ENCODE peak calls at places on chromosomes 2 and 18, in four cellular contexts. O is IMR-90, B is hepatocyte, M is GM23248. R is an unnamed sample. For H3K36me3, the result is how much of the 10 kb centered on the place peaks cover.

GRCh38 chr2:54609241-54609640 is 114.2 kb upstream of the EML6 start:
- DNase-seq in O (no peak), B (no peak), M (no peak), R (no peak)

GRCh38 chr2:176002684-176003225 is 688 bp upstream of the LNPK start:
- DNase-seq in O (peak), B (peak), M (peak), R (peak)

GRCh38 chr2:240399419-240400318 is 35.8 kb upstream of the GPC1 start:
- DNase-seq in O (no peak), B (no peak), M (no peak), R (no peak)

GRCh38 chr2:179017958-179018357 is 32.0 kb downstream of the CCDC141 start:
- DNase-seq in O (no peak), B (no peak), M (no peak), R (no peak)

GRCh38 chr2:39948016-39948719 is 169.1 kb upstream of the THUMPD2 start:
- DNase-seq in O (peak), B (no peak), M (peak), R (peak)

GRCh38 chr2:25587361-25587760 is 86.0 kb downstream of the DTNB start:
- DNase-seq in O (peak), B (no peak), M (peak), R (peak)

GRCh38 chr2:57190007-57190406 is 856.6 kb upstream of the VRK2 start:
- DNase-seq in O (no peak), B (no peak), M (no peak), R (no peak)

GRCh38 chr2:121295911-121296650 is 11.1 kb upstream of the TFCP2L1 start:
- DNase-seq in O (no peak), B (no peak), M (no peak), R (no peak)

GRCh38 chr2:181575650-181576025 is 81.3 kb downstream of the CERKL start:
- DNase-seq in O (no peak), B (no peak), M (no peak), R (no peak)

GRCh38 chr2:61775956-61776570 is 77.8 kb downstream of the FAM161A start:
- DNase-seq in O (no peak), B (no peak), M (no peak), R (no peak)

GRCh38 chr2:7910752-7911151 is 771.1 kb upstream of the ID2 start:
- DNase-seq in O (no peak), B (no peak), M (no peak), R (no peak)

GRCh38 chr2:30752811-30753210 is 54.4 kb downstream of the CAPN13 start:
- DNase-seq in O (no peak), B (no peak), M (no peak), R (no peak)

GRCh38 chr2:95041824-95042442 is 16.4 kb downstream of the MAL start:
- DNase-seq in O (no peak), B (no peak), M (no peak), R (no peak)

GRCh38 chr18:33957705-33958104 is 267.0 kb downstream of the NOL4 start:
- DNase-seq in O (no peak), B (no peak), M (no peak), R (no peak)

GRCh38 chr18:57353137-57353939 is 981 bp downstream of the ST8SIA3 start:
- DNase-seq in O (no peak), B (peak), M (no peak), R (no peak)

GRCh38 chr2:127293386-127293757 is 572 bp downstream of the ERCC3 start:
- DNase-seq in O (no peak), B (peak), M (peak), R (peak)

GRCh38 chr18:10374615-10375295 is 79.7 kb upstream of the APCDD1 start:
- DNase-seq in O (no peak), B (peak), M (peak), R (no peak)

GRCh38 chr18:58262581-58262980 is 218.6 kb downstream of the NEDD4L start:
- DNase-seq in O (no peak), B (no peak), M (no peak), R (no peak)

GRCh38 chr18:33751613-33752221 is 173.7 kb downstream of the ASXL3 start:
- DNase-seq in O (peak), B (peak), M (peak), R (peak)

GRCh38 chr2:180707867-180708205 is 272.6 kb upstream of the UBE2E3 start:
- DNase-seq in O (peak), B (peak), M (peak), R (peak)

GRCh38 chr18:38312532-38312931 is 746.9 kb upstream of the CELF4 start:
- DNase-seq in O (no peak), B (no peak), M (no peak), R (no peak)

GRCh38 chr2:46847185-46847710 is 68.4 kb downstream of the MCFD2 start:
- DNase-seq in O (peak), B (peak), M (peak), R (peak)

GRCh38 chr2:68921646-68922045 is 31.0 kb downstream of the GKN2 start:
- DNase-seq in O (peak), B (no peak), M (no peak), R (peak)

GRCh38 chr18:32420084-32420483 is 50.6 kb downstream of the GAREM1 start:
- DNase-seq in O (no peak), B (no peak), M (no peak), R (no peak)

GRCh38 chr2:168920504-168921157 is 19.5 kb downstream of the G6PC2 start:
- DNase-seq in O (peak), B (peak), M (peak), R (peak)

GRCh38 chr2:218384975-218385374 is 2.9 kb downstream of the SLC11A1 start:
- DNase-seq in O (no peak), B (peak), M (no peak), R (no peak)

GRCh38 chr2:33373986-33374385 is 102.5 kb upstream of the RASGRP3 start:
- DNase-seq in O (peak), B (no peak), M (peak), R (peak)

GRCh38 chr2:210049831-210050230 is 47.4 kb downstream of the RPE start:
- DNase-seq in O (no peak), B (no peak), M (no peak), R (no peak)

GRCh38 chr2:66477125-66477842 is 42.4 kb downstream of the MEIS1 start:
- DNase-seq in O (peak), B (no peak), M (peak), R (no peak)

GRCh38 chr18:42339324-42339723 is 384.3 kb downstream of the PIK3C3 start:
- DNase-seq in O (no peak), B (peak), M (no peak), R (no peak)

GRCh38 chr2:49248506-49248905 is 94.2 kb upstream of the FSHR start:
- DNase-seq in O (peak), B (peak), M (peak), R (peak)

GRCh38 chr2:9311488-9311887 is 104.9 kb downstream of the ASAP2 start:
- DNase-seq in O (peak), B (no peak), M (peak), R (peak)

GRCh38 chr2:15119722-15120175 is 441.4 kb downstream of the NBAS start:
- DNase-seq in O (no peak), B (no peak), M (no peak), R (no peak)

GRCh38 chr18:70332694-70333093 is 43.8 kb downstream of the SOCS6 start:
- DNase-seq in O (peak), B (no peak), M (peak), R (peak)

GRCh38 chr18:32346667-32347066 is 124.0 kb downstream of the GAREM1 start:
- DNase-seq in O (peak), B (peak), M (peak), R (no peak)

GRCh38 chr18:59996370-59996966 is 96.7 kb downstream of the PMAIP1 start:
- DNase-seq in O (peak), B (peak), M (peak), R (peak)

GRCh38 chr2:167292430-167293171 is 404.3 kb downstream of the XIRP2 start:
- DNase-seq in O (peak), B (peak), M (peak), R (peak)

GRCh38 chr2:167297292-167297691 is 409.0 kb downstream of the XIRP2 start:
- DNase-seq in O (no peak), B (no peak), M (no peak), R (no peak)

GRCh38 chr2:167293172-167293781 is 405.0 kb downstream of the XIRP2 start:
- DNase-seq in O (peak), B (peak), M (peak), R (peak)

GRCh38 chr2:167294031-167294774 is 405.9 kb downstream of the XIRP2 start:
- DNase-seq in O (peak), B (peak), M (peak), R (no peak)

DNA sequence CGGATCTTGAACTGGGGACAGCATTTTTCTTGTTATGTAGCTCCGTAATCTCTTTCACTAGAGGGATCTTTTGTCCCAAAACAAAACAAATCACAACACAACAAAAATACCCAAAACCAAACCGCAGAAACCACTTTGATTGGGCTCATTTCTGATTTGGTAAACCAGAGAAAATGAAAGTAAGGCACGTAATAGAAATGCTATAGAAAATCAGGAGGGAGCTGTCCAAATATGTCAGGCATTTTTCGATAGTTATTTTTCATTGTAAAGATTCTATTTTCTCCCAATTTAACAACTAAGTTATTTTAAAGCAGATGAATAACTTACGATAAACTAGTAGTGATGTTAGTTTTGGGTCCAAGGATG is 406.5 kb downstream of the XIRP2 start:
- DNase-seq in O (peak), B (no peak), M (peak), R (peak)
- H3K4me2 ChIP-seq in O (peak), B (peak), M (peak), R (peak)

DNA sequence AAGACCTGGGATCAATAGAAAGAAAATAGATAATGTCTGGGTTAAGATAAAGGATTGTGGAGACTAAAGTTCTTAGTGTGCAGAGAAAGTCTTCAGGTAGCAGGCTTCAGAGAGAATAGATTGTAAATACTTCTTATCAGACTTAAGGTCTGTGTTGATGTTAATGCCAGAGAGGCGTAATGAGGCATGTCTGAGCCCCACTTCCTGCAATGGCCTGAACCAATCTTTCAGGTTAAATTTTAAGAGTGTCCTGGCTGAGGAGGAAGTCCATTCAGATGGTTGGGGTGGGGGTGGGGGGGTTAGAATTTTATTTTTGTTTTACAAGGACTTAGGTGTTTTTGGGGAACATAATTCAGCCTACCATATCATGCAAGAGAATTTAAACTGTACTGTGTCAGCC is 129.5 kb downstream of the EVA1A start:
- DNase-seq in O (no peak), B (no peak), M (no peak), R (no peak)
- H2AFZ ChIP-seq in O (no peak), B (no peak), M (no peak), R (no peak)

DNA sequence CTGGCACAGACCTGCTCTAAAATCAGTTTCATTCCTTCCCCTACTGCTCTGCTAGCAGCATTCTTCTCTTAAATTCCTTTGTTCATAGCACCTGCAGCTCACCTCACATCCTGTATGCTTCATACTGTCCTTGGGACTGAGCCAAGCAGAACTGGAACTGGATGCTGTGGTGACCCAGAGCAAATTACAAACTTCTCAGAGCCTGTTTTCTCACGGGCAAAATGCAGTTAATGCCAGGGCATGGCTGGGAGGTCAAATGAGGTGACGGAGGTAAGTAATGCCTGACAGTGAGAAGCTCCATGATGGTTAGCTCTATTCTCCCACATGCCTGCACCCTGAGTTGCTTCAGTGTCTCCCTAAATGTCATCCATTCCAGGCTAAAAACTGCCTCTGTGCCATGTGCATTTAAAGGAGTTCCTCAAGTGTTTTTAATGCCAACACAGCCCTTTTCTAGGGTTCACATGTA is 29.7 kb downstream of the C2orf42 start:
- DNase-seq in O (no peak), B (no peak), M (no peak), R (peak)
- H3K36me3 ChIP-seq in O (under half), B (under half), M (under half), R (under half)

GRCh38 chr2:1516798-1517060 is 103.5 kb downstream of the TPO start:
- DNase-seq in O (no peak), B (no peak), M (no peak), R (no peak)
- H3K4me2 ChIP-seq in O (no peak), B (no peak), M (no peak), R (no peak)

GRCh38 chr2:23386422-23387220 is 1.6 kb downstream of the KLHL29 start:
- DNase-seq in O (no peak), B (peak), M (peak), R (peak)

GRCh38 chr2:23384551-23385349 is at the start of gene KLHL29:
- DNase-seq in O (peak), B (peak), M (peak), R (peak)

GRCh38 chr2:23385351-23385747 is 370 bp downstream of the KLHL29 start:
- DNase-seq in O (peak), B (peak), M (peak), R (peak)

GRCh38 chr2:23387221-23387550 is 2.2 kb downstream of the KLHL29 start:
- DNase-seq in O (peak), B (no peak), M (no peak), R (no peak)

GRCh38 chr2:23385748-23386421 is 906 bp downstream of the KLHL29 start:
- DNase-seq in O (no peak), B (peak), M (peak), R (no peak)
- H2AFZ ChIP-seq in O (peak), B (peak), M (peak), R (peak)

DNA sequence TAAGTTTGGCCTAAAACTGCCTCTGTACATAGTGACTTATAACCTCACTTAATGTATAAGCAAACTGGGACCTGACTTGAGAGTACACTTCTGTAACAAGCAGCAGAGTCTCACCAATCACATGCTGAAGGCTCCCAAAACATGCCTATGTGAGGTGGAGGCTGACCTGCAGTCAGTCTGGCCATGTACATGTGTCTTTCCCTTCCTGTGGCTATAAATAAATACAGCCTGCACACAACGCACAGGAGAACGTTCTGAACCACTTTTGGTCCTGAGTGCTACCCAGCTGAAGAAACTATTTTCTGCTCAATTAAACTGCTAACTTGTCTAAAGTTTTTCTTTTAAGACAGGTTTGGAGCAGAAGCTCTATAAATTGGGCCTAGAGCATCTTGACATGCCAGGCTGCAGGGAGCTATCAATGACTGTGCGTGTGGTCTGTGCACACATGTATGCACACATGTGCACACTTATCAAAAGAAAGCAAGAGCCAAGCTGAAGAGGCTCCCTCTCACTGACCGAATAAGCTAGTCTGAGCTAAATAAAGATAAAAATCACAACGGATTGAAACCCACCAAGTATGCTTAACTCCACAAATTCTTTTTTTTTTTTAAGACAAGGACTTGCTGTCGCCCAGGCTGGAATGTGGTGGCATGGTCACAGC is 15.0 kb downstream of the RNASEH1 start:
- DNase-seq in O (no peak), B (no peak), M (no peak), R (no peak)
- H3K36me3 ChIP-seq in O (under half), B (under half), M (half or more), R (half or more)

DNA sequence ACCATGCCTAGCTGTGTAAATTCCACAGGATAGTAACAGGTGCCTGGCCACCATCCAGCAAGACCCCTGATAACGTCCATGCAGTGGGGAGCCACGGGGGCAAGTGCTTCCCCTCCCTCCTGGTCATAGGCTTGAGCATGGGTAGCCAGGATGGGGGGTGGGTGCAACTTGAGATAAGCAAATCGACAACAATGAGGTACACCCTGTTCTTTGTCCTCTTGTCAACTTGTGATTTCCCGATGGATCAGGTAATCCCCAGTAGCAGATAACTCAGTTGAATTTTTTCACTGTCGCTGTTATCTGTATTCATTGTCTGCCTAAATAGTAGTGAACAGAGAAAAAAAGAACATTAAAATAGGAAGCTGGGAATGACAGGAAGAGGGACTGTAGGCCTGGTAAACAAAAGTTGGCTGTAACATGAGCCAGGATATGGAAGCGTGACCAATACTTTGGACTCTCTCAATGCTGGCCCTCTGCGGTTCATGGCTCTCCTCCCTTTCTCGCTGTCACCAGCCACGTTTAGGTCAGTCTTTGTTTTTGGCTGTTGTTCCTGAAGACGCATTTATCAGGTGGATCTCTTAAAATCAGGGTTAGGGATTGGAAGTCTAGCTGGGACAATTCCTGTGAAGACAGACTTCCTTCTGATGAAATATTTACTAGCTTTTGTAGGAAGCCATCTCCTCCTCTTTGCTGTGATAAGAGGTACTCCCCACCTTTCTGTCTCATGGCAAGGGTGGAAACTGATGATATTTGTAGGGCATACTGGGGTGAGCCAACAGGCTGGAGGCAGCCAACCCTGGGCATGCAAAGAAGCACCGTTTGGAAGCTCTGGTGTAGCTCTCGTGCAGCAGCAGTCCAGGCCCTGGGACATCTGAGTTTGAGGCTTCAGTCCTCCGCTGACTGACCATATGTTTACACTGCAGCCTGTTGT is 42.4 kb downstream of the TCF7L1 start:
- DNase-seq in O (peak), B (no peak), M (peak), R (peak)
- H3K4me2 ChIP-seq in O (peak), B (peak), M (no peak), R (peak)

DNA sequence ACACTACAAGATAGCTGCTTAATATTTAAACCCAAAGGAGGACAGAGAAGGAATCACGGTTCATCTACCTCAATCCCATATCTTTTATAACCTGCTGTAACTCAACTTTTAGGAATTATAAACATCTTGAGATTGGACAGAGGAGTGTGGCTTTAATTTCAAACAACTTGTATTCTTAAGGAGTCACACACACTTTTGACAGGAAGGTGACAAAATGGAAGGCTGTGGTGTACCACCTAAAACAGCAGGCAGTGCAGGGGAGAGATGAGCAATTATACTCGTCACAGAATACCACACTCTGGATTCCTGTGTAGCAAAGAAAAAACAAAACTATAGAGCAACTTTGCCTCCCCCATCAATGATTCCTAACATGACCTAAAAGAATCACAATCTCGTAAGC is 194.8 kb downstream of the ZEB2 start:
- DNase-seq in O (no peak), B (no peak), M (no peak), R (no peak)
- H2AFZ ChIP-seq in O (no peak), B (no peak), M (no peak), R (no peak)

GRCh38 chr2:171447675-171448074 is 13.6 kb downstream of the DCAF17 start:
- DNase-seq in O (no peak), B (no peak), M (no peak), R (peak)
- H3K36me3 ChIP-seq in O (under half), B (under half), M (under half), R (under half)